ENCODE peak calls at places on chromosomes 16 and 17, in eight cellular contexts. M, N, L, S, I, K, O and X are unnamed samples.

GRCh38 chr17:31581491-31581890 is 190.0 kb downstream of the RAB11FIP4 start:
- DNase-seq in M (no peak), N (no peak), L (peak; percentile 43), S (no peak), I (no peak), K (no peak), O (no peak), X (peak; percentile 72)

GRCh38 chr16:88541109-88541508 is 29.1 kb upstream of the ZC3H18 start:
- DNase-seq in M (no peak), N (no peak), L (no peak), S (no peak), I (no peak), K (no peak), O (no peak), X (no peak)

GRCh38 chr16:88010971-88011483 is 59.8 kb downstream of the BANP start:
- DNase-seq in M (no peak), N (no peak), L (no peak), S (no peak), I (no peak), K (peak; percentile 30), O (no peak), X (no peak)

GRCh38 chr16:52553322-52553721 is 6.4 kb upstream of the TOX3 start:
- DNase-seq in M (no peak), N (no peak), L (no peak), S (no peak), I (peak; percentile 77), K (no peak), O (no peak), X (no peak)

GRCh38 chr17:77147357-77147801 is 6.6 kb downstream of the SEC14L1 start:
- DNase-seq in M (no peak), N (no peak), L (no peak), S (no peak), I (no peak), K (no peak), O (no peak), X (no peak)

GRCh38 chr16:70772493-70772892 is 28.5 kb downstream of the VAC14 start:
- DNase-seq in M (no peak), N (no peak), L (peak; percentile 65), S (peak; percentile 48), I (no peak), K (no peak), O (no peak), X (no peak)

GRCh38 chr16:19417640-19418039 is at the start of gene TMC5:
- DNase-seq in M (no peak), N (no peak), L (no peak), S (no peak), I (no peak), K (no peak), O (no peak), X (no peak)

GRCh38 chr17:50425682-50426471 is at the start of gene ACSF2:
- DNase-seq in M (peak; percentile 50), N (peak; percentile 34), L (peak; percentile 82), S (peak; percentile 40), I (no peak), K (peak; percentile 82), O (peak; percentile 29), X (peak; percentile 29)

GRCh38 chr17:77475012-77475976 is 334.5 kb downstream of the SEC14L1 start:
- DNase-seq in M (peak; percentile 65), N (peak; percentile 61), L (peak; percentile 70), S (peak; percentile 72), I (peak; percentile 1), K (peak; percentile 79), O (no peak), X (peak; percentile 82)

GRCh38 chr17:76506408-76507328 is 5.4 kb upstream of the RHBDF2 start:
- DNase-seq in M (peak; percentile 78), N (peak; percentile 91), L (peak; percentile 82), S (peak; percentile 68), I (peak; percentile 62), K (peak; percentile 90), O (peak; percentile 76), X (peak; percentile 59)

GRCh38 chr16:25626172-25626571 is 65.6 kb upstream of the HS3ST4 start:
- DNase-seq in M (no peak), N (no peak), L (peak; percentile 1), S (no peak), I (no peak), K (no peak), O (no peak), X (no peak)

GRCh38 chr16:87722590-87723223 is 43.1 kb downstream of the KLHDC4 start:
- DNase-seq in M (no peak), N (no peak), L (no peak), S (no peak), I (peak; percentile 12), K (no peak), O (no peak), X (no peak)

GRCh38 chr17:82917656-82918345 is 78.0 kb upstream of the ZNF750 start:
- DNase-seq in M (no peak), N (peak; percentile 78), L (peak; percentile 27), S (peak; percentile 26), I (no peak), K (peak; percentile 63), O (no peak), X (no peak)

GRCh38 chr16:51141541-51141940 is 9.5 kb downstream of the SALL1 start:
- DNase-seq in M (no peak), N (no peak), L (no peak), S (no peak), I (no peak), K (no peak), O (no peak), X (no peak)

GRCh38 chr17:8016632-8017424 is 14.4 kb downstream of the GUCY2D start:
- DNase-seq in M (peak; percentile 35), N (peak; percentile 87), L (no peak), S (peak; percentile 56), I (peak; percentile 2), K (no peak), O (peak; percentile 11), X (no peak)

GRCh38 chr17:20184977-20185619 is 175.9 kb downstream of the SPECC1 start:
- DNase-seq in M (no peak), N (peak; percentile 19), L (no peak), S (no peak), I (no peak), K (no peak), O (no peak), X (no peak)

GRCh38 chr17:13337864-13338371 is 263.8 kb downstream of the HS3ST3A1 start:
- DNase-seq in M (no peak), N (peak; percentile 30), L (peak; percentile 86), S (peak; percentile 82), I (peak; percentile 70), K (no peak), O (peak; percentile 45), X (peak; percentile 28)

GRCh38 chr16:27097671-27098275 is 31.0 kb downstream of the C16orf82 start:
- DNase-seq in M (no peak), N (no peak), L (peak; percentile 29), S (peak; percentile 85), I (no peak), K (no peak), O (no peak), X (no peak)